ENCODE peak calls at places on chromosome 18, in four cellular contexts. One of them, this sample, is unnamed.

GRCh38 chr18:49645836-49646235 is 84.0 kb downstream of the LIPG start:
- DNase-seq in HepG2: no peak
- DNase-seq in GM12878: no peak
- DNase-seq in A549: no peak
- DNase-seq in this sample: no peak

GRCh38 chr18:59484796-59485328 is 125.8 kb upstream of the LMAN1 start:
- DNase-seq in A549: no peak
- DNase-seq in HepG2: no peak
- DNase-seq in GM12878: no peak
- DNase-seq in this sample: no peak

GRCh38 chr18:48134609-48135008 is 204.2 kb upstream of the SMAD2 start:
- DNase-seq in HepG2: no peak
- DNase-seq in A549: no peak
- DNase-seq in GM12878: no peak
- DNase-seq in this sample: no peak

GRCh38 chr18:28831908-28832307 is 655.0 kb upstream of the CDH2 start:
- DNase-seq in HepG2: no peak
- DNase-seq in GM12878: no peak
- DNase-seq in A549: no peak
- DNase-seq in this sample: no peak

GRCh38 chr18:37327063-37327577 is 238.5 kb downstream of the CELF4 start:
- DNase-seq in HepG2: no peak
- DNase-seq in GM12878: no peak
- DNase-seq in A549: no peak
- DNase-seq in this sample: no peak

GRCh38 chr18:55272510-55273243 is 313.4 kb upstream of the CCDC68 start:
- DNase-seq in GM12878: no peak
- DNase-seq in A549: no peak
- DNase-seq in HepG2: no peak
- DNase-seq in this sample: no peak

GRCh38 chr18:33560686-33561370 is 17.2 kb upstream of the ASXL3 start:
- DNase-seq in HepG2: peak; percentile 7
- DNase-seq in A549: no peak
- DNase-seq in GM12878: peak; percentile 11
- DNase-seq in this sample: no peak

GRCh38 chr18:13175754-13176210 is 42.8 kb upstream of the LDLRAD4 start:
- DNase-seq in HepG2: peak; percentile 94
- DNase-seq in GM12878: peak; percentile 25
- DNase-seq in A549: no peak
- DNase-seq in this sample: no peak

GRCh38 chr18:26367425-26367824 is 141.2 kb downstream of the TAF4B start:
- DNase-seq in HepG2: no peak
- DNase-seq in A549: no peak
- DNase-seq in GM12878: no peak
- DNase-seq in this sample: no peak

GRCh38 chr18:26357960-26358359 is 131.7 kb downstream of the TAF4B start:
- DNase-seq in GM12878: peak; percentile 3
- DNase-seq in HepG2: no peak
- DNase-seq in A549: no peak
- DNase-seq in this sample: no peak

GRCh38 chr18:26356045-26356785 is 130.0 kb downstream of the TAF4B start:
- DNase-seq in GM12878: peak; percentile 1
- DNase-seq in A549: no peak
- DNase-seq in HepG2: no peak
- DNase-seq in this sample: no peak

GRCh38 chr18:26362021-26362420 is 135.8 kb downstream of the TAF4B start:
- DNase-seq in HepG2: no peak
- DNase-seq in GM12878: no peak
- DNase-seq in A549: no peak
- DNase-seq in this sample: no peak
- H3K4me2 ChIP-seq in HepG2: no peak overlapping the region
- H3K4me2 ChIP-seq in GM12878: no peak overlapping the region
- H3K4me2 ChIP-seq in A549: no peak overlapping the region
- H3K4me2 ChIP-seq in this sample: no peak overlapping the region

GRCh38 chr18:24130494-24130893 is 8.4 kb upstream of the CABYR start:
- DNase-seq in HepG2: no peak
- DNase-seq in GM12878: no peak
- DNase-seq in A549: no peak
- DNase-seq in this sample: no peak
- TF ChIP-seq CHD4 in HepG2: no peak
- TF ChIP-seq CHD4 in GM12878: no peak
- TF ChIP-seq CHD4 in A549: no peak
- TF ChIP-seq CHD4 in this sample: no peak

GRCh38 chr18:57430166-57430958 is 4.8 kb upstream of the ONECUT2 start:
- DNase-seq in GM12878: no peak
- DNase-seq in HepG2: no peak
- DNase-seq in A549: no peak
- DNase-seq in this sample: no peak

GRCh38 chr18:57428221-57429150 is 6.7 kb upstream of the ONECUT2 start:
- DNase-seq in A549: no peak
- DNase-seq in HepG2: no peak
- DNase-seq in GM12878: no peak
- DNase-seq in this sample: no peak

GRCh38 chr18:57430983-57431382 is 4.2 kb upstream of the ONECUT2 start:
- DNase-seq in GM12878: no peak
- DNase-seq in A549: no peak
- DNase-seq in HepG2: no peak
- DNase-seq in this sample: no peak

GRCh38 chr18:57431512-57432080 is 3.6 kb upstream of the ONECUT2 start:
- DNase-seq in A549: no peak
- DNase-seq in GM12878: no peak
- DNase-seq in HepG2: no peak
- DNase-seq in this sample: no peak

GRCh38 chr18:57429607-57430165 is 5.5 kb upstream of the ONECUT2 start:
- DNase-seq in HepG2: no peak
- DNase-seq in A549: no peak
- DNase-seq in GM12878: no peak
- DNase-seq in this sample: no peak
- H3K4me2 ChIP-seq in HepG2: no peak overlapping the region
- H3K4me2 ChIP-seq in A549: no peak overlapping the region
- H3K4me2 ChIP-seq in GM12878: peak overlapping the region; percentile 25
- H3K4me2 ChIP-seq in this sample: no peak overlapping the region

GRCh38 chr18:79910563-79910962 is 40.9 kb downstream of the SLC66A2 start:
- DNase-seq in A549: no peak
- DNase-seq in GM12878: no peak
- DNase-seq in HepG2: no peak
- DNase-seq in this sample: no peak

GRCh38 chr18:79911009-79911870 is 40.2 kb downstream of the SLC66A2 start:
- DNase-seq in HepG2: no peak
- DNase-seq in A549: no peak
- DNase-seq in GM12878: no peak
- DNase-seq in this sample: no peak

GRCh38 chr18:79911871-79912270 is 39.6 kb downstream of the SLC66A2 start:
- DNase-seq in A549: no peak
- DNase-seq in HepG2: no peak
- DNase-seq in GM12878: no peak
- DNase-seq in this sample: no peak

GRCh38 chr18:79912994-79913831 is 38.2 kb downstream of the SLC66A2 start:
- DNase-seq in GM12878: no peak
- DNase-seq in HepG2: no peak
- DNase-seq in A549: no peak
- DNase-seq in this sample: no peak

GRCh38 chr18:79912409-79912991 is 39.0 kb downstream of the SLC66A2 start:
- DNase-seq in GM12878: no peak
- DNase-seq in HepG2: no peak
- DNase-seq in A549: no peak
- DNase-seq in this sample: no peak
- TF ChIP-seq CHD4 in GM12878: no peak
- TF ChIP-seq CHD4 in HepG2: no peak
- TF ChIP-seq CHD4 in A549: no peak
- TF ChIP-seq CHD4 in this sample: no peak

DNA sequence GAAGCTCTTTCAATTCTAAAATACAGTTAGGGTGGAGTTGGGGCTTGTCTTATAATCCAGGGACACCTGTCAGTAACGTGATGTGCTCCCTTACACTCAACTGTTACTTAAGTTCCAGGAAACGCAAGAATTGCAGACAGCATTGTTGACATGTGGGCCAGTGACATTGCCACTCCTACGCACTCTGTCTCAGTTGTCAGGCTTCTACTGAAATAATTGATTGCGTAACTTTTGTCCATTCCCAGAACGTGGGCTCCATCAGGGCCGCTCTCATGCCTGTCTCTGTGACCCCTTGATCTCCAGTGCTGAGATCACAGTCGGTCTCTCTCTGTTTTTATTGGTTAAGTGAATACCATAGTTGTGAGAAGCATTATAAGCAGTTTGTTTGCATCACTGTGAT is 487.8 kb downstream of the GALR1 start:
- DNase-seq in GM12878: no peak
- DNase-seq in A549: no peak
- DNase-seq in HepG2: no peak
- DNase-seq in this sample: no peak
- H3K4me2 ChIP-seq in GM12878: no peak overlapping the region
- H3K4me2 ChIP-seq in A549: no peak overlapping the region
- H3K4me2 ChIP-seq in HepG2: no peak overlapping the region
- H3K4me2 ChIP-seq in this sample: no peak overlapping the region

This sample was measured in K562.